ENCODE peak calls at places on chromosomes 4 and X, in six cellular contexts. B is tibial artery, O is body of pancreas, C is adrenal gland, E is pancreas, Z is right atrium auricular region. K is an unnamed sample.
A peak's percentile ranks its signal among the peaks of the same experiment; 100 is the strongest.

GRCh38 chrX:34586936-34587335 is 70.1 kb downstream of the TMEM47 start:
- DNase-seq in B (no peak), O (no peak), C (no peak), E (no peak), Z (no peak), K (no peak)

GRCh38 chrX:41300758-41301437 is 33.1 kb upstream of the DDX3X start:
- DNase-seq in B (peak; percentile 42), O (no peak), C (peak; percentile 22), E (no peak), Z (no peak), K (no peak)

GRCh38 chr4:72564184-72564583 is 4.8 kb downstream of the ADAMTS3 start:
- DNase-seq in B (peak; percentile 49), O (no peak), C (no peak), E (no peak), Z (no peak), K (no peak)

GRCh38 chr4:106587558-106587957 is 219.0 kb upstream of the GIMD1 start:
- DNase-seq in B (no peak), O (no peak), C (no peak), E (no peak), Z (no peak), K (no peak)

GRCh38 chrX:20545538-20545937 is 278.8 kb upstream of the RPS6KA3 start:
- DNase-seq in B (no peak), O (no peak), C (no peak), E (no peak), Z (no peak), K (no peak)

GRCh38 chrX:46588263-46588662 is 14.7 kb downstream of the CHST7 start:
- DNase-seq in B (peak; percentile 67), O (no peak), C (peak; percentile 21), E (no peak), Z (peak; percentile 73), K (peak; percentile 17)

GRCh38 chrX:103258275-103258674 is 3.3 kb upstream of the TCEAL8 start:
- DNase-seq in B (no peak), O (no peak), C (no peak), E (no peak), Z (no peak), K (no peak)

GRCh38 chrX:139554991-139555675 is 24.6 kb downstream of the F9 start:
- DNase-seq in B (no peak), O (no peak), C (no peak), E (peak; percentile 51), Z (no peak), K (no peak)

GRCh38 chrX:38627683-38628082 is 66.3 kb downstream of the TSPAN7 start:
- DNase-seq in B (no peak), O (peak; percentile 14), C (no peak), E (no peak), Z (no peak), K (no peak)

GRCh38 chr4:738781-739280 is 33.2 kb downstream of the PCGF3 start:
- DNase-seq in B (no peak), O (no peak), C (no peak), E (no peak), Z (no peak), K (no peak)

GRCh38 chrX:48940404-48940955 is 16.9 kb downstream of the OTUD5 start:
- DNase-seq in B (no peak), O (no peak), C (no peak), E (no peak), Z (no peak), K (no peak)

GRCh38 chrX:71366674-71367256 is 608 bp downstream of the TAF1 start:
- DNase-seq in B (peak; percentile 19), O (peak; percentile 15), C (peak; percentile 13), E (peak; percentile 58), Z (no peak), K (no peak)

GRCh38 chrX:115946059-115946458 is 224.5 kb upstream of the AGTR2 start:
- DNase-seq in B (no peak), O (no peak), C (no peak), E (no peak), Z (no peak), K (no peak)

GRCh38 chr4:71558248-71558647 is 219.4 kb downstream of the SLC4A4 start:
- DNase-seq in B (no peak), O (no peak), C (no peak), E (no peak), Z (no peak), K (no peak)

GRCh38 chr4:52421811-52422213 is 237.3 kb downstream of the USP46 start:
- DNase-seq in B (no peak), O (no peak), C (no peak), E (no peak), Z (no peak), K (no peak)

GRCh38 chr4:128871948-128872347 is 62.4 kb downstream of the JADE1 start:
- DNase-seq in B (no peak), O (no peak), C (no peak), E (no peak), Z (no peak), K (no peak)

GRCh38 chr4:143554728-143555597 is 41.5 kb downstream of the SMARCA5 start:
- DNase-seq in B (no peak), O (no peak), C (no peak), E (no peak), Z (no peak), K (no peak)

GRCh38 chr4:123250843-123251242 is 145.8 kb upstream of the SPRY1 start:
- DNase-seq in B (peak; percentile 36), O (no peak), C (peak; percentile 28), E (no peak), Z (no peak), K (no peak)

GRCh38 chr4:22997358-22998224 is 304.9 kb downstream of the GBA3 start:
- DNase-seq in B (no peak), O (no peak), C (no peak), E (no peak), Z (no peak), K (no peak)

GRCh38 chr4:119037709-119038463 is 97.7 kb upstream of the MYOZ2 start:
- DNase-seq in B (no peak), O (no peak), C (no peak), E (no peak), Z (no peak), K (no peak)

GRCh38 chrX:115233497-115234219 is at the start of gene LRCH2:
- DNase-seq in B (peak; percentile 22), O (peak; percentile 6), C (peak; percentile 54), E (peak; percentile 66), Z (no peak), K (no peak)

GRCh38 chr4:81891005-81891795 is 419.5 kb upstream of the RASGEF1B start:
- DNase-seq in B (no peak), O (no peak), C (no peak), E (no peak), Z (no peak), K (no peak)

GRCh38 chr4:40837094-40837870 is 87.5 kb downstream of the NSUN7 start:
- DNase-seq in B (no peak), O (no peak), C (no peak), E (no peak), Z (no peak), K (no peak)

GRCh38 chr4:64756016-64756415 is 346.8 kb upstream of the TECRL start:
- DNase-seq in B (no peak), O (no peak), C (no peak), E (no peak), Z (no peak), K (no peak)

GRCh38 chrX:56233100-56233499 is 944 bp downstream of the KLF8 start:
- DNase-seq in B (no peak), O (no peak), C (no peak), E (no peak), Z (no peak), K (no peak)

GRCh38 chr4:85147481-85148076 is 181.1 kb upstream of the WDFY3 start:
- DNase-seq in B (peak; percentile 59), O (peak; percentile 57), C (peak; percentile 46), E (peak; percentile 17), Z (peak; percentile 76), K (peak; percentile 5)

GRCh38 chr4:152408514-152409327 is 127.2 kb downstream of the FBXW7 start:
- DNase-seq in B (no peak), O (no peak), C (no peak), E (no peak), Z (no peak), K (no peak)

GRCh38 chr4:16505726-16506125 is 279.5 kb upstream of the TAPT1 start:
- DNase-seq in B (no peak), O (no peak), C (no peak), E (no peak), Z (no peak), K (no peak)

GRCh38 chrX:110146521-110146920 is 143.6 kb downstream of the TMEM164 start:
- DNase-seq in B (peak; percentile 22), O (peak; percentile 20), C (peak; percentile 43), E (no peak), Z (no peak), K (no peak)

GRCh38 chr4:5750052-5750950 is 39.3 kb downstream of the EVC start:
- DNase-seq in B (no peak), O (no peak), C (no peak), E (no peak), Z (no peak), K (no peak)
- H3K4me1 ChIP-seq in B (no peaks in the 10 kb centered on the region), O (peaks cover 4% of the 10 kb centered on the region), C (peaks cover 4% of the 10 kb centered on the region), E (no peaks in the 10 kb centered on the region), Z (peaks cover 12% of the 10 kb centered on the region), K (no peaks in the 10 kb centered on the region)

GRCh38 chr4:177182156-177182555 is 127.5 kb upstream of the NEIL3 start:
- DNase-seq in B (no peak), O (no peak), C (no peak), E (no peak), Z (no peak), K (no peak)
- H3K4me1 ChIP-seq in B (no peaks in the 10 kb centered on the region), O (no peaks in the 10 kb centered on the region), C (no peaks in the 10 kb centered on the region), E (no peaks in the 10 kb centered on the region), Z (no peaks in the 10 kb centered on the region), K (peaks cover 3% of the 10 kb centered on the region)

DNA sequence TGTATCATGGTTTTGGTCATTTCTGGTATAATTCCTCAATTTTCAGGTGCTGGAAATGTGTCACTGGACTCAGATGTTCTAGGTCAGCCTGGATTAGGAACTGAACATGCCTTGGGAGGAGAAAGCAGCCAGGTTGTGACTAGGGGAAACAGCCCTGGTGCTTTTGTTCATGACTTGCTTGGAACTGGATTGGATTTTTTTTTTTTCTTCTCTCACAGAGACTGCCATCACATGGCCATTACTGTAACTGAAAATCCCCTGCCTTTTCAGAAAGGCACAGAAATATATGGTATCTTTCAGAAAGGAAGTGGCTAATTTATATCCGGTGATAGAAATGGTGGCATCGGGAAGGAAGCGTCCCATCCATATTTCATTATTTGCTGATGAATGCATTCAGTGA is 34.6 kb downstream of the SEPTIN11 start:
- DNase-seq in B (no peak), O (no peak), C (no peak), E (no peak), Z (no peak), K (no peak)
- H3K4me1 ChIP-seq in B (peaks cover 19% of the 10 kb centered on the region), O (peaks cover 56% of the 10 kb centered on the region), C (peaks cover 46% of the 10 kb centered on the region), E (peaks cover 6% of the 10 kb centered on the region), Z (peaks cover 52% of the 10 kb centered on the region), K (peaks cover 38% of the 10 kb centered on the region)

GRCh38 chr4:156931267-156931666 is 40.3 kb downstream of the PDGFC start:
- DNase-seq in B (no peak), O (peak; percentile 33), C (peak; percentile 68), E (no peak), Z (no peak), K (no peak)

GRCh38 chr4:156939151-156939550 is 32.4 kb downstream of the PDGFC start:
- DNase-seq in B (no peak), O (no peak), C (no peak), E (no peak), Z (no peak), K (no peak)

GRCh38 chr4:156929706-156930105 is 41.9 kb downstream of the PDGFC start:
- DNase-seq in B (no peak), O (no peak), C (no peak), E (no peak), Z (no peak), K (no peak)

GRCh38 chr4:156934259-156934635 is 37.4 kb downstream of the PDGFC start:
- DNase-seq in B (no peak), O (no peak), C (no peak), E (no peak), Z (no peak), K (no peak)

GRCh38 chr4:156933633-156934258 is 37.9 kb downstream of the PDGFC start:
- DNase-seq in B (no peak), O (no peak), C (no peak), E (no peak), Z (no peak), K (no peak)
- H3K4me1 ChIP-seq in B (peaks cover 15% of the 10 kb centered on the region), O (peaks cover 24% of the 10 kb centered on the region), C (peaks cover 11% of the 10 kb centered on the region), E (peaks cover 9% of the 10 kb centered on the region), Z (no peaks in the 10 kb centered on the region), K (peaks cover 4% of the 10 kb centered on the region)

K was measured in thoracic aorta.